ENCODE peak calls at places on chromosomes 4 and X, in six cellular contexts. J, C, U, D, O and A are unnamed samples.

GRCh38 chrX:137234651-137235402 is 201.0 kb upstream of the GPR101 start:
- DNase-seq in J (no peak), C (no peak), U (no peak), D (no peak), O (no peak), A (no peak)

GRCh38 chr4:125728568-125728967 is 413.8 kb downstream of the FAT4 start:
- DNase-seq in J (no peak), C (no peak), U (no peak), D (peak), O (no peak), A (no peak)

GRCh38 chr4:55330241-55330640 is 15.8 kb upstream of the SRD5A3 start:
- DNase-seq in J (no peak), C (no peak), U (no peak), D (no peak), O (no peak), A (no peak)

GRCh38 chrX:119015407-119016242 is 41.2 kb downstream of the LONRF3 start:
- DNase-seq in J (peak), C (no peak), U (peak), D (peak), O (peak), A (no peak)

GRCh38 chr4:39526283-39526682 is 956 bp downstream of the UGDH start:
- DNase-seq in J (no peak), C (no peak), U (no peak), D (no peak), O (no peak), A (no peak)

GRCh38 chr4:183905081-183905592 is at the start of gene STOX2:
- DNase-seq in J (peak), C (no peak), U (no peak), D (peak), O (peak), A (peak)

GRCh38 chr4:93199492-93199891 is 629.1 kb upstream of the ATOH1 start:
- DNase-seq in J (no peak), C (no peak), U (no peak), D (peak), O (peak), A (peak)

GRCh38 chrX:17743913-17744312 is 6.6 kb downstream of the SCML1 start:
- DNase-seq in J (no peak), C (no peak), U (no peak), D (no peak), O (no peak), A (no peak)

GRCh38 chrX:114584434-114584943 is 603 bp downstream of the HTR2C start:
- DNase-seq in J (no peak), C (no peak), U (no peak), D (no peak), O (peak), A (peak)

GRCh38 chr4:23770011-23770410 is 119.8 kb downstream of the PPARGC1A start:
- DNase-seq in J (no peak), C (no peak), U (no peak), D (no peak), O (no peak), A (no peak)

GRCh38 chr4:177728361-177729152 is 286.3 kb upstream of the AGA start:
- DNase-seq in J (no peak), C (no peak), U (no peak), D (no peak), O (peak), A (no peak)

GRCh38 chr4:5785806-5786680 is 75.0 kb downstream of the EVC start:
- DNase-seq in J (no peak), C (no peak), U (no peak), D (peak), O (no peak), A (no peak)

GRCh38 chrX:77564824-77565223 is 117.6 kb downstream of the FGF16 start:
- DNase-seq in J (no peak), C (no peak), U (no peak), D (no peak), O (no peak), A (no peak)

GRCh38 chr4:78197947-78198346 is 140.8 kb downstream of the FRAS1 start:
- DNase-seq in J (no peak), C (no peak), U (no peak), D (no peak), O (no peak), A (no peak)

GRCh38 chrX:87808576-87809243 is 291.1 kb downstream of the KLHL4 start:
- DNase-seq in J (no peak), C (no peak), U (no peak), D (no peak), O (no peak), A (no peak)

GRCh38 chrX:136768469-136769084 is 12.2 kb downstream of the ARHGEF6 start:
- DNase-seq in J (peak), C (no peak), U (no peak), D (peak), O (peak), A (no peak)